ENCODE peak calls at places on chromosomes 6 and 20, in eight cellular contexts. K is foreskin keratinocyte, O is ascending aorta, G is nephron progenitor cell, M is mucosa of descending colon, B is colonic mucosa, N is fibroblast of mammary gland, U is bronchial epithelial cell. D is an unnamed sample.

GRCh38 chr6:43781941-43782704 is 12.1 kb downstream of the VEGFA start:
- DNase-seq in K (no peak), O (no peak), G (no peak), M (no peak), B (no peak), N (no peak), U (no peak), D (no peak)

GRCh38 chr20:61117725-61118124 is 134.3 kb upstream of the CDH4 start:
- DNase-seq in K (no peak), O (no peak), G (no peak), M (no peak), B (no peak), N (peak; percentile 73), U (peak; percentile 17), D (no peak)

GRCh38 chr6:150881911-150882481 is 16.5 kb downstream of the MTHFD1L start:
- DNase-seq in K (peak; percentile 93), O (no peak), G (no peak), M (no peak), B (no peak), N (peak; percentile 94), U (peak; percentile 76), D (peak; percentile 95)

GRCh38 chr20:7967199-7967844 is 27.1 kb upstream of the HAO1 start:
- DNase-seq in K (peak; percentile 33), O (no peak), G (no peak), M (no peak), B (no peak), N (peak; percentile 55), U (peak; percentile 24), D (no peak)

GRCh38 chr6:122028933-122029332 is 370.5 kb upstream of the HSF2 start:
- DNase-seq in K (peak; percentile 87), O (no peak), G (no peak), M (no peak), B (no peak), N (no peak), U (peak; percentile 91), D (no peak)

GRCh38 chr6:87919001-87919400 is 128.6 kb upstream of the SPACA1 start:
- DNase-seq in K (no peak), O (no peak), G (no peak), M (no peak), B (no peak), N (no peak), U (no peak), D (no peak)

GRCh38 chr6:24802271-24803059 is 3.7 kb upstream of the ARMH2 start:
- DNase-seq in K (no peak), O (no peak), G (no peak), M (no peak), B (no peak), N (peak; percentile 50), U (no peak), D (no peak)

GRCh38 chr6:41706876-41707564 is 28.4 kb downstream of the TFEB start:
- DNase-seq in K (no peak), O (no peak), G (no peak), M (peak; percentile 50), B (no peak), N (peak; percentile 61), U (no peak), D (no peak)

GRCh38 chr20:48600470-48600945 is 227.3 kb downstream of the PREX1 start:
- DNase-seq in K (no peak), O (no peak), G (no peak), M (no peak), B (no peak), N (no peak), U (no peak), D (no peak)

GRCh38 chr6:107386904-107387303 is 72.5 kb downstream of the PDSS2 start:
- DNase-seq in K (no peak), O (no peak), G (no peak), M (no peak), B (no peak), N (no peak), U (no peak), D (peak; percentile 7)

GRCh38 chr6:3402310-3403243 is 54.3 kb downstream of the SLC22A23 start:
- DNase-seq in K (peak; percentile 90), O (no peak), G (no peak), M (no peak), B (peak; percentile 63), N (no peak), U (peak; percentile 96), D (no peak)
- TF ChIP-seq CTCF in K (peak; percentile 67), O (no peak), G (no peak), M (no peak), B (no peak), N (no peak), U (peak; percentile 60), D (no peak)

GRCh38 chr6:52545844-52546119 is 31.1 kb downstream of the TRAM2 start:
- DNase-seq in K (no peak), O (no peak), G (no peak), M (no peak), B (no peak), N (no peak), U (peak; percentile 28), D (no peak)
- TF ChIP-seq CTCF in K (no peak), O (no peak), G (no peak), M (no peak), B (no peak), N (no peak), U (no peak), D (no peak)

GRCh38 chr6:73898599-73898998 is 202.6 kb downstream of the CD109 start:
- DNase-seq in K (peak; percentile 8), O (no peak), G (no peak), M (no peak), B (no peak), N (peak; percentile 30), U (peak; percentile 10), D (no peak)
- TF ChIP-seq CTCF in K (peak; percentile 31), O (no peak), G (no peak), M (no peak), B (no peak), N (no peak), U (peak; percentile 7), D (no peak)

GRCh38 chr6:40152701-40153100 is 218.4 kb upstream of the MOCS1 start:
- DNase-seq in K (no peak), O (no peak), G (no peak), M (no peak), B (no peak), N (no peak), U (no peak), D (no peak)
- TF ChIP-seq CTCF in K (no peak), O (no peak), G (no peak), M (no peak), B (no peak), N (no peak), U (no peak), D (no peak)